ENCODE peak calls at places on chromosomes 1 and 21, in five cellular contexts. One of them, this sample, is unnamed.
A peak's percentile ranks its signal among the peaks of the same experiment; 100 is the strongest.

GRCh38 chr1:233113009-233113712 is 162.8 kb downstream of the NTPCR start:
- DNase-seq in left ventricle myocardium inferior: peak; percentile 71
- DNase-seq in PC-3: peak; percentile 99
- DNase-seq in colonic mucosa: peak; percentile 52
- DNase-seq in heart left ventricle: peak; percentile 77
- DNase-seq in this sample: peak; percentile 29

GRCh38 chr1:1298861-1299685 is 8.7 kb downstream of the ACAP3 start:
- DNase-seq in left ventricle myocardium inferior: no peak
- DNase-seq in PC-3: no peak
- DNase-seq in colonic mucosa: no peak
- DNase-seq in heart left ventricle: no peak
- DNase-seq in this sample: no peak

GRCh38 chr1:110746644-110747259 is 72.0 kb upstream of the KCNA3 start:
- DNase-seq in left ventricle myocardium inferior: peak; percentile 22
- DNase-seq in PC-3: peak; percentile 71
- DNase-seq in colonic mucosa: peak; percentile 31
- DNase-seq in heart left ventricle: no peak
- DNase-seq in this sample: peak; percentile 10

GRCh38 chr1:9766759-9767442 is 56.9 kb downstream of the CLSTN1 start:
- DNase-seq in left ventricle myocardium inferior: no peak
- DNase-seq in PC-3: peak; percentile 96
- DNase-seq in colonic mucosa: no peak
- DNase-seq in heart left ventricle: no peak
- DNase-seq in this sample: no peak

GRCh38 chr1:60388092-60388987 is 314.8 kb upstream of the C1orf87 start:
- DNase-seq in left ventricle myocardium inferior: no peak
- DNase-seq in PC-3: peak; percentile 23
- DNase-seq in colonic mucosa: no peak
- DNase-seq in heart left ventricle: no peak
- DNase-seq in this sample: no peak

GRCh38 chr1:85615536-85615935 is 35.0 kb downstream of the CCN1 start:
- DNase-seq in left ventricle myocardium inferior: no peak
- DNase-seq in PC-3: no peak
- DNase-seq in colonic mucosa: no peak
- DNase-seq in heart left ventricle: no peak
- DNase-seq in this sample: no peak

GRCh38 chr1:144101397-144102050 is 129.7 kb upstream of the FAM72C start:
- DNase-seq in left ventricle myocardium inferior: peak; percentile 26
- DNase-seq in PC-3: peak; percentile 40
- DNase-seq in colonic mucosa: peak; percentile 20
- DNase-seq in heart left ventricle: peak; percentile 77
- DNase-seq in this sample: peak; percentile 0

GRCh38 chr1:34549199-34549598 is 205.6 kb upstream of the GJB5 start:
- DNase-seq in left ventricle myocardium inferior: no peak
- DNase-seq in PC-3: peak; percentile 53
- DNase-seq in colonic mucosa: peak; percentile 62
- DNase-seq in heart left ventricle: no peak
- DNase-seq in this sample: peak; percentile 25

GRCh38 chr21:37145635-37146111 is 72.6 kb downstream of the TTC3 start:
- DNase-seq in left ventricle myocardium inferior: no peak
- DNase-seq in PC-3: peak; percentile 90
- DNase-seq in colonic mucosa: no peak
- DNase-seq in heart left ventricle: no peak
- DNase-seq in this sample: no peak

GRCh38 chr1:16375521-16376359 is 8.7 kb downstream of the SZRD1 start:
- DNase-seq in left ventricle myocardium inferior: no peak
- DNase-seq in PC-3: peak; percentile 23
- DNase-seq in colonic mucosa: no peak
- DNase-seq in heart left ventricle: no peak
- DNase-seq in this sample: no peak

GRCh38 chr1:78650114-78650513 is 483 bp downstream of the IFI44 start:
- DNase-seq in left ventricle myocardium inferior: no peak
- DNase-seq in PC-3: no peak
- DNase-seq in colonic mucosa: no peak
- DNase-seq in heart left ventricle: no peak
- DNase-seq in this sample: peak; percentile 24

GRCh38 chr1:5811419-5811818 is 180.8 kb downstream of the NPHP4 start:
- DNase-seq in left ventricle myocardium inferior: no peak
- DNase-seq in PC-3: no peak
- DNase-seq in colonic mucosa: no peak
- DNase-seq in heart left ventricle: no peak
- DNase-seq in this sample: no peak

GRCh38 chr1:41890841-41891311 is 27.8 kb downstream of the HIVEP3 start:
- DNase-seq in left ventricle myocardium inferior: peak; percentile 48
- DNase-seq in PC-3: no peak
- DNase-seq in colonic mucosa: no peak
- DNase-seq in heart left ventricle: no peak
- DNase-seq in this sample: peak; percentile 15

GRCh38 chr1:67791686-67792475 is 41.4 kb downstream of the GNG12 start:
- DNase-seq in left ventricle myocardium inferior: no peak
- DNase-seq in PC-3: peak; percentile 86
- DNase-seq in colonic mucosa: no peak
- DNase-seq in heart left ventricle: no peak
- DNase-seq in this sample: no peak

GRCh38 chr1:109446236-109446635 is 20.0 kb upstream of the PSMA5 start:
- DNase-seq in left ventricle myocardium inferior: no peak
- DNase-seq in PC-3: no peak
- DNase-seq in colonic mucosa: no peak
- DNase-seq in heart left ventricle: no peak
- DNase-seq in this sample: no peak

GRCh38 chr1:154963643-154964042 is 2.1 kb upstream of the PYGO2 start:
- DNase-seq in left ventricle myocardium inferior: no peak
- DNase-seq in PC-3: no peak
- DNase-seq in colonic mucosa: no peak
- DNase-seq in heart left ventricle: peak; percentile 20
- DNase-seq in this sample: no peak
- H3K4me3 ChIP-seq in left ventricle myocardium inferior: no peak overlapping the region
- H3K4me3 ChIP-seq in PC-3: no peak overlapping the region
- H3K4me3 ChIP-seq in colonic mucosa: no peak overlapping the region
- H3K4me3 ChIP-seq in heart left ventricle: no peak overlapping the region
- H3K4me3 ChIP-seq in this sample: no peak overlapping the region

GRCh38 chr1:246978281-246978680 is 29.6 kb downstream of the ZNF695 start:
- DNase-seq in left ventricle myocardium inferior: no peak
- DNase-seq in PC-3: no peak
- DNase-seq in colonic mucosa: no peak
- DNase-seq in heart left ventricle: no peak
- DNase-seq in this sample: no peak
- H3K9me3 ChIP-seq in left ventricle myocardium inferior: peaks cover 71% of the 10 kb centered on the region
- H3K9me3 ChIP-seq in PC-3: peaks cover 72% of the 10 kb centered on the region
- H3K9me3 ChIP-seq in colonic mucosa: no peaks in the 10 kb centered on the region
- H3K9me3 ChIP-seq in heart left ventricle: peaks cover 54% of the 10 kb centered on the region
- H3K9me3 ChIP-seq in this sample: peaks cover 2% of the 10 kb centered on the region

GRCh38 chr1:98923667-98924066 is 81.0 kb downstream of the PLPPR5 start:
- DNase-seq in left ventricle myocardium inferior: no peak
- DNase-seq in PC-3: no peak
- DNase-seq in colonic mucosa: no peak
- DNase-seq in heart left ventricle: no peak
- DNase-seq in this sample: no peak

GRCh38 chr1:98920441-98921110 is 84.1 kb downstream of the PLPPR5 start:
- DNase-seq in left ventricle myocardium inferior: no peak
- DNase-seq in PC-3: peak; percentile 85
- DNase-seq in colonic mucosa: no peak
- DNase-seq in heart left ventricle: no peak
- DNase-seq in this sample: no peak

GRCh38 chr1:98919652-98920051 is 85.0 kb downstream of the PLPPR5 start:
- DNase-seq in left ventricle myocardium inferior: no peak
- DNase-seq in PC-3: no peak
- DNase-seq in colonic mucosa: no peak
- DNase-seq in heart left ventricle: no peak
- DNase-seq in this sample: no peak

GRCh38 chr1:98919211-98919610 is 85.5 kb downstream of the PLPPR5 start:
- DNase-seq in left ventricle myocardium inferior: no peak
- DNase-seq in PC-3: peak; percentile 60
- DNase-seq in colonic mucosa: no peak
- DNase-seq in heart left ventricle: no peak
- DNase-seq in this sample: no peak

DNA sequence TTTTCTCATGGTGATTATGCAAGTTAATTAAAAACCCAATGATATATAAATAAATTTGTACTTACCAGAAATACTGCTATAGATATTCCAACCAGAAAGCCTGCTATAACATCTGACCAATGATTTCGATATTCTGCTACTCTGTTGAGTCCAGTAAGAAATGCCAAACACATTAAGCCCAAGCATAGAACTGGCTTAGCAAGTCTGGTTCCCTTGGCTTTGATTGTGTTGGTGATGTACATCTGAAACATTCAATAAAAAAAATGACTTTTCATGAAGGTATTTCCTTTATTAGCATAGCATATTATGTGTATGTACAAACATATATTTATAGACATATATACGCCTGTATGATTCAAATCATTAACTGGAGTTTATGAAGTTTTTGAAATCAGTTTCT is 82.8 kb downstream of the PLPPR5 start:
- DNase-seq in left ventricle myocardium inferior: no peak
- DNase-seq in PC-3: peak; percentile 96
- DNase-seq in colonic mucosa: no peak
- DNase-seq in heart left ventricle: no peak
- DNase-seq in this sample: no peak
- H3K4me1 ChIP-seq in left ventricle myocardium inferior: no peaks in the 10 kb centered on the region
- H3K4me1 ChIP-seq in PC-3: peaks cover 77% of the 10 kb centered on the region
- H3K4me1 ChIP-seq in colonic mucosa: no peaks in the 10 kb centered on the region
- H3K4me1 ChIP-seq in heart left ventricle: no peaks in the 10 kb centered on the region
- H3K4me1 ChIP-seq in this sample: no peaks in the 10 kb centered on the region

GRCh38 chr1:170670751-170671628 is 7.1 kb downstream of the PRRX1 start:
- DNase-seq in left ventricle myocardium inferior: peak; percentile 48
- DNase-seq in PC-3: no peak
- DNase-seq in colonic mucosa: peak; percentile 61
- DNase-seq in heart left ventricle: peak; percentile 64
- DNase-seq in this sample: peak; percentile 10

GRCh38 chr1:170668301-170668789 is 4.4 kb downstream of the PRRX1 start:
- DNase-seq in left ventricle myocardium inferior: no peak
- DNase-seq in PC-3: no peak
- DNase-seq in colonic mucosa: no peak
- DNase-seq in heart left ventricle: no peak
- DNase-seq in this sample: peak; percentile 2

GRCh38 chr1:170669036-170669435 is 5.1 kb downstream of the PRRX1 start:
- DNase-seq in left ventricle myocardium inferior: no peak
- DNase-seq in PC-3: no peak
- DNase-seq in colonic mucosa: no peak
- DNase-seq in heart left ventricle: no peak
- DNase-seq in this sample: no peak

GRCh38 chr1:170671629-170671963 is 7.7 kb downstream of the PRRX1 start:
- DNase-seq in left ventricle myocardium inferior: no peak
- DNase-seq in PC-3: no peak
- DNase-seq in colonic mucosa: no peak
- DNase-seq in heart left ventricle: no peak
- DNase-seq in this sample: no peak

DNA sequence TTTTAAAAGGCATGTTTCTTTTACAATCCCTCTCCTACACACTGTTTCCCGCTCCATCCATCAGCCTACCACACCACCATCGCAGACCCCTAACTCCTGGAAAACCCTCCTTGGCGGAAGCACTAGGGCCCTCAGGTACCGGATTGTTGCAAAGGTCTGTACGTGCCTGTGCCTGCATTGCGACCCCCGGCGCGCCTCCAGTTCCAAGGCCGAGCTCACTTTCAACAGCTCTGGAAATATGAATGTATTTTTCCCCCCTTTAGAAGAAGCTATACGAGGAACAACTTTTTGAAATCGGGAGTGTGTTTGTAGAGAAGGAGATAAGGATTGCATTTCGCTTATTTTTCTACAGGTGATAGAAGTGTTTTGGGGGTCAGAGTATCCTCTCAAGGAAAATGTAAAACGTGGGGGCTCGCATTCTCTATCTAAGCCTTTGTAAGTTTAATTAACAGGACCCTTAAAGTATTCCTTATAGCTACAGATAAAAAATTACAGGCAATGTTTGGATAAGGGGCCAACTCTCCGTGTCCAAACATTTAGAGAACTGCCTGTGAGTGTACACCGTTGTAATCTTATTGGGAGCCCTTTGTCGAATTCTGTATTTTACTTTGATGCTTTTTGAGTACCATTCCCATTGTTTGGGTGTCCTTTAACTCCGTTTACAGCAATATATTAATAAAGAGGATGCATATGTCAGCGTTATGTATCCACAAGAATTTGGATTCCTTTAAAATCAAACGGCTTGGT is 5.8 kb downstream of the PRRX1 start:
- DNase-seq in left ventricle myocardium inferior: no peak
- DNase-seq in PC-3: no peak
- DNase-seq in colonic mucosa: no peak
- DNase-seq in heart left ventricle: no peak
- DNase-seq in this sample: no peak
- H3K4me3 ChIP-seq in left ventricle myocardium inferior: no peak overlapping the region
- H3K4me3 ChIP-seq in PC-3: no peak overlapping the region
- H3K4me3 ChIP-seq in colonic mucosa: no peak overlapping the region
- H3K4me3 ChIP-seq in heart left ventricle: no peak overlapping the region
- H3K4me3 ChIP-seq in this sample: no peak overlapping the region

GRCh38 chr1:165875171-165875570 is 47.8 kb downstream of the UCK2 start:
- DNase-seq in left ventricle myocardium inferior: no peak
- DNase-seq in PC-3: no peak
- DNase-seq in colonic mucosa: peak; percentile 28
- DNase-seq in heart left ventricle: no peak
- DNase-seq in this sample: no peak

GRCh38 chr1:165877940-165878556 is 50.6 kb downstream of the UCK2 start:
- DNase-seq in left ventricle myocardium inferior: no peak
- DNase-seq in PC-3: no peak
- DNase-seq in colonic mucosa: no peak
- DNase-seq in heart left ventricle: no peak
- DNase-seq in this sample: no peak

GRCh38 chr1:165875604-165876003 is 48.2 kb downstream of the UCK2 start:
- DNase-seq in left ventricle myocardium inferior: no peak
- DNase-seq in PC-3: no peak
- DNase-seq in colonic mucosa: peak; percentile 40
- DNase-seq in heart left ventricle: no peak
- DNase-seq in this sample: no peak

GRCh38 chr1:165876121-165876520 is 48.7 kb downstream of the UCK2 start:
- DNase-seq in left ventricle myocardium inferior: no peak
- DNase-seq in PC-3: no peak
- DNase-seq in colonic mucosa: no peak
- DNase-seq in heart left ventricle: no peak
- DNase-seq in this sample: peak; percentile 60

DNA sequence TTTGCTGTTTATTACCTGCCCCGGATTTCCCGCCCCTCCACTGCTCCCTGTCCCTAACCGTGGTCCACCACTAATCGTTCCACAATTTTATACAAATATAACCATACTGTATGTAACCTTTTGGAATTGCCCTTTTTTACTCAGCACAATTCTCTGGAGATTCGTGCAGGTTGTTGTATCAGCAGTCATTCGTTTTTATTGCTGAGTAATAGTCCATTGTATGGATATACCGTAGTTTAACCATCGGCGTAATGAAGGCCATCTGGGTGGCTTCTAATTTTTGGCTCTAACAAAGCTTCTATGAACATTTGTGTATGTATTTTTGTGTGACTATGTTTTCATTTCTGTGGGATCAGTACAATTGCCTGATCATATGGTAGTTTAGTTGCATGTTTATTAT is 50.0 kb downstream of the UCK2 start:
- DNase-seq in left ventricle myocardium inferior: no peak
- DNase-seq in PC-3: no peak
- DNase-seq in colonic mucosa: no peak
- DNase-seq in heart left ventricle: no peak
- DNase-seq in this sample: no peak
- H3K9me3 ChIP-seq in left ventricle myocardium inferior: peaks cover 8% of the 10 kb centered on the region
- H3K9me3 ChIP-seq in PC-3: no peaks in the 10 kb centered on the region
- H3K9me3 ChIP-seq in colonic mucosa: no peaks in the 10 kb centered on the region
- H3K9me3 ChIP-seq in heart left ventricle: no peaks in the 10 kb centered on the region
- H3K9me3 ChIP-seq in this sample: no peaks in the 10 kb centered on the region

GRCh38 chr1:207822124-207822601 is 70.3 kb downstream of the CD46 start:
- DNase-seq in left ventricle myocardium inferior: no peak
- DNase-seq in PC-3: no peak
- DNase-seq in colonic mucosa: no peak
- DNase-seq in heart left ventricle: no peak
- DNase-seq in this sample: no peak
- H3K4me1 ChIP-seq in left ventricle myocardium inferior: peaks cover 97% of the 10 kb centered on the region
- H3K4me1 ChIP-seq in PC-3: peaks cover 44% of the 10 kb centered on the region
- H3K4me1 ChIP-seq in colonic mucosa: peaks cover 24% of the 10 kb centered on the region
- H3K4me1 ChIP-seq in heart left ventricle: peaks cover 80% of the 10 kb centered on the region
- H3K4me1 ChIP-seq in this sample: peaks cover 22% of the 10 kb centered on the region